ENCODE peak calls at places on chromosomes 13 and 19, in nine cellular contexts. G, K, S, E, I, Q, R, Y and P are unnamed samples.

GRCh38 chr13:19618925-19619324 is 14.5 kb upstream of the MPHOSPH8 start:
- DNase-seq in Y (peak; percentile 58), I (no peak), R (no peak), G (peak; percentile 36), E (peak; percentile 16), K (peak; percentile 39), Q (peak; percentile 31), S (no peak), P (no peak)

GRCh38 chr19:42389899-42390298 is at the start of gene CNFN:
- DNase-seq in Q (no peak), R (no peak), Y (no peak), E (no peak), S (no peak), I (no peak), G (no peak), K (no peak), P (no peak)

GRCh38 chr19:15452111-15453047 is 2.6 kb upstream of the WIZ start:
- DNase-seq in Q (no peak), Y (peak; percentile 82), R (peak; percentile 93), E (peak; percentile 86), I (peak; percentile 96), K (no peak), G (peak; percentile 86), S (peak; percentile 44), P (peak; percentile 90)

GRCh38 chr19:47351545-47351944 is 2.4 kb downstream of the DHX34 start:
- DNase-seq in I (peak; percentile 65), S (no peak), Y (peak; percentile 53), G (peak; percentile 74), Q (no peak), R (no peak), E (no peak), K (peak; percentile 58), P (no peak)

GRCh38 chr19:41541990-41542584 is 33.9 kb upstream of the CEACAM21 start:
- DNase-seq in I (no peak), S (no peak), K (no peak), G (peak; percentile 73), R (peak; percentile 83), Y (peak; percentile 34), Q (peak; percentile 71), E (no peak), P (no peak)

GRCh38 chr13:51771418-51772104 is 32.4 kb downstream of the DHRS12 start:
- DNase-seq in I (no peak), Q (no peak), K (no peak), Y (no peak), S (no peak), R (no peak), E (no peak), G (no peak), P (peak; percentile 56)

GRCh38 chr13:101757446-101758039 is 305.1 kb downstream of the ITGBL1 start:
- DNase-seq in Y (peak; percentile 63), I (peak; percentile 74), Q (no peak), G (peak; percentile 45), R (no peak), S (no peak), K (peak; percentile 36), E (peak; percentile 30), P (no peak)

GRCh38 chr13:87671031-87671823 is at the start of gene SLITRK5:
- DNase-seq in R (peak; percentile 83), I (peak; percentile 49), S (peak; percentile 81), G (peak; percentile 81), K (peak; percentile 86), E (peak; percentile 86), Q (peak; percentile 89), Y (peak; percentile 44), P (peak; percentile 94)

GRCh38 chr19:46416077-46416709 is 2.8 kb upstream of the CCDC8 start:
- DNase-seq in Q (peak; percentile 88), G (peak; percentile 85), Y (peak; percentile 81), S (peak; percentile 83), R (no peak), E (peak; percentile 97), I (peak; percentile 65), K (peak; percentile 66), P (peak; percentile 96)

GRCh38 chr13:27919934-27920676 is at the start of gene PDX1:
- DNase-seq in E (peak; percentile 77), S (peak; percentile 83), I (no peak), K (peak; percentile 33), Q (peak; percentile 66), Y (no peak), G (no peak), R (no peak), P (no peak)

GRCh38 chr19:46533085-46534081 is 37.7 kb upstream of the PNMA8B start:
- DNase-seq in G (no peak), K (no peak), S (no peak), I (no peak), E (no peak), Y (no peak), Q (no peak), R (no peak), P (no peak)

GRCh38 chr19:8641908-8642547 is 11.6 kb downstream of the NFILZ start:
- DNase-seq in Q (peak; percentile 12), E (peak; percentile 54), S (no peak), G (peak; percentile 68), K (peak; percentile 62), R (no peak), Y (peak; percentile 64), I (peak; percentile 27), P (no peak)

GRCh38 chr19:1739960-1740629 is 13.2 kb upstream of the ONECUT3 start:
- DNase-seq in E (no peak), R (no peak), Y (no peak), G (no peak), K (no peak), S (no peak), Q (no peak), I (no peak), P (no peak)

GRCh38 chr19:4345656-4346383 is 2.5 kb downstream of the MPND start:
- DNase-seq in Q (no peak), E (peak; percentile 19), R (no peak), G (no peak), I (no peak), K (no peak), S (no peak), Y (no peak), P (no peak)

GRCh38 chr13:51894239-51894638 is 32.5 kb downstream of the CCDC70 start:
- DNase-seq in S (no peak), Y (no peak), R (no peak), Q (no peak), E (no peak), K (no peak), I (no peak), G (no peak), P (peak; percentile 11)

GRCh38 chr19:6258812-6259311 is 20.9 kb downstream of the MLLT1 start:
- DNase-seq in S (no peak), G (no peak), E (no peak), K (no peak), R (no peak), Q (no peak), Y (no peak), I (no peak), P (no peak)

GRCh38 chr19:57161985-57162544 is 5.2 kb downstream of the DUXA start:
- DNase-seq in Q (no peak), R (no peak), G (no peak), S (no peak), Y (no peak), K (no peak), E (no peak), I (no peak), P (no peak)

GRCh38 chr19:18637644-18638630 is 1.1 kb downstream of the KLHL26 start:
- DNase-seq in G (peak; percentile 38), S (no peak), E (peak; percentile 65), R (no peak), Q (no peak), I (peak; percentile 56), Y (no peak), K (no peak), P (no peak)

DNA sequence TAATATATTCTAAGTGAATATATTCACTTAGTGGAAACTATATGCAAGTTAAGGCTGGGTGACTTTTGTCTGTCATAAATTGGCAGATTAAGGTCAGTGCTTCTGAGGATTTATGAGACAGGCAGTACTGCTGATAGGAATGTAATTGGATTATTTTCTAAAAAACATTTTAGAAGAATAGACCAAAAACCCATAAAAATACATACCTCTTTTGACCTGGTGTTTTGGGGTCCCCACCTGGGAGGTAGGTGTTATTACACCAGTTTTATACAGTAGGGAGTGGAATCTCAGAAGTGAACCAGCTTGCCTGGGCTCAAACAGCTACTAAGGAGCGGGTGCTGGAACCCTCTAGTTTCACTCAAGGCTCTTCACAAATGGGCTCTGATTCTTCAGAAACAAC is 25.3 kb downstream of the COG3 start:
- DNase-seq in S (no peak), K (no peak), Y (no peak), R (no peak), I (no peak), G (peak; percentile 9), Q (no peak), E (no peak), P (no peak)
- TF ChIP-seq CTCF in S (peak; percentile 46), K (peak; percentile 55), Y (no peak), R (no peak), I (peak; percentile 41), G (no peak), Q (peak; percentile 44), E (peak; percentile 32), P (peak; percentile 27)

GRCh38 chr19:33795370-33796163 is 1.1 kb upstream of the KCTD15 start:
- DNase-seq in E (peak; percentile 94), G (peak; percentile 96), I (peak; percentile 82), Q (peak; percentile 95), K (peak; percentile 86), R (no peak), S (peak; percentile 88), Y (peak; percentile 68), P (peak; percentile 97)
- TF ChIP-seq CTCF in E (peak; percentile 97), G (peak; percentile 100), I (peak; percentile 96), Q (peak; percentile 99), K (peak; percentile 58), R (peak; percentile 81), S (peak; percentile 94), Y (peak; percentile 19), P (peak; percentile 93)

GRCh38 chr13:48975926-48976676 is 389 bp downstream of the FNDC3A start:
- DNase-seq in I (peak; percentile 71), R (peak; percentile 90), S (peak; percentile 69), Q (peak; percentile 75), Y (peak; percentile 73), G (peak; percentile 83), E (peak; percentile 79), K (peak; percentile 93), P (peak; percentile 90)
- TF ChIP-seq CTCF in I (no peak), R (no peak), S (peak; percentile 22), Q (no peak), Y (no peak), G (peak; percentile 16), E (peak; percentile 8), K (peak; percentile 20), P (peak; percentile 15)

GRCh38 chr13:21120191-21120590 is 56.2 kb downstream of the SKA3 start:
- DNase-seq in Q (no peak), Y (no peak), G (no peak), E (no peak), S (no peak), R (no peak), I (no peak), K (no peak), P (no peak)

GRCh38 chr13:21116141-21116540 is 54.8 kb upstream of the LATS2 start:
- DNase-seq in R (peak; percentile 72), Q (no peak), E (no peak), I (no peak), S (no peak), G (no peak), K (no peak), Y (no peak), P (no peak)

GRCh38 chr13:21118180-21118579 is 56.8 kb upstream of the LATS2 start:
- DNase-seq in S (no peak), Y (no peak), Q (no peak), I (no peak), E (no peak), R (no peak), K (no peak), G (no peak), P (no peak)

GRCh38 chr13:21119526-21119925 is 56.8 kb downstream of the SKA3 start:
- DNase-seq in Q (no peak), Y (no peak), E (no peak), R (no peak), S (no peak), I (no peak), K (no peak), G (no peak), P (no peak)

GRCh38 chr13:21117104-21117809 is 55.9 kb upstream of the LATS2 start:
- DNase-seq in Y (no peak), I (no peak), G (no peak), K (no peak), R (no peak), Q (no peak), E (no peak), S (no peak), P (no peak)
- TF ChIP-seq CTCF in Y (no peak), I (no peak), G (no peak), K (no peak), R (no peak), Q (no peak), E (no peak), S (no peak), P (no peak)